ENCODE peak calls at places on chromosomes 6 and 20, in nine cellular contexts. W is activated CD4-positive, alpha-beta T cell treated with anti-CD3 and anti-CD28 coated beads for 24 hours; J is NCI-H1092; H is activated T-cell treated with anti-CD3 and anti-CD28 coated beads, Interleukin-2, amount 50 U/mL, for 4 hours; B is naive thymus-derived CD4-positive, alpha-beta T cell; P is cardiac muscle cell; L is heart right ventricle; S is T47D; Q is A549. K is an unnamed sample.

GRCh38 chr6:287500-287883 is 4.8 kb upstream of the DUSP22 start:
- DNase-seq in W (no peak), J (no peak), H (no peak), B (no peak), P (no peak), L (no peak), S (no peak), Q (no peak), K (no peak)

GRCh38 chr6:53813801-53814200 is 19.0 kb downstream of the LRRC1 start:
- DNase-seq in W (no peak), J (no peak), H (no peak), B (no peak), P (no peak), L (no peak), S (no peak), Q (no peak), K (no peak)

GRCh38 chr20:23049933-23050838 is 714 bp upstream of the THBD start:
- DNase-seq in W (no peak), J (no peak), H (no peak), B (no peak), P (peak; percentile 42), L (peak; percentile 65), S (peak; percentile 27), Q (peak; percentile 81), K (no peak)

GRCh38 chr6:110357696-110358535 is at the start of gene METTL24:
- DNase-seq in W (no peak), J (no peak), H (no peak), B (no peak), P (no peak), L (peak; percentile 20), S (no peak), Q (no peak), K (peak; percentile 26)

GRCh38 chr6:26459023-26459810 is 1.5 kb downstream of the BTN2A1 start:
- DNase-seq in W (no peak), J (no peak), H (no peak), B (no peak), P (no peak), L (no peak), S (no peak), Q (no peak), K (no peak)

GRCh38 chr6:88609973-88610372 is 353.4 kb downstream of the RNGTT start:
- DNase-seq in W (no peak), J (no peak), H (no peak), B (no peak), P (no peak), L (no peak), S (no peak), Q (no peak), K (no peak)

GRCh38 chr6:27630727-27631613 is 158.1 kb upstream of the ZNF184 start:
- DNase-seq in W (peak; percentile 57), J (peak; percentile 23), H (no peak), B (no peak), P (peak; percentile 68), L (no peak), S (no peak), Q (peak; percentile 88), K (peak; percentile 78)

GRCh38 chr20:16147916-16148315 is 425.3 kb downstream of the KIF16B start:
- DNase-seq in W (no peak), J (no peak), H (no peak), B (no peak), P (no peak), L (no peak), S (no peak), Q (no peak), K (no peak)

GRCh38 chr6:134534708-134535149 is 216.8 kb upstream of the SGK1 start:
- DNase-seq in W (no peak), J (no peak), H (no peak), B (peak; percentile 42), P (no peak), L (no peak), S (no peak), Q (no peak), K (no peak)

GRCh38 chr6:3592371-3592941 is 135.6 kb upstream of the SLC22A23 start:
- DNase-seq in W (no peak), J (no peak), H (no peak), B (no peak), P (peak; percentile 95), L (no peak), S (no peak), Q (peak; percentile 95), K (no peak)

GRCh38 chr6:117483645-117484016 is 1.2 kb downstream of the DCBLD1 start:
- DNase-seq in W (no peak), J (no peak), H (no peak), B (peak; percentile 11), P (peak; percentile 54), L (no peak), S (peak; percentile 25), Q (no peak), K (no peak)

GRCh38 chr6:39765508-39766065 is 26.6 kb upstream of the DAAM2 start:
- DNase-seq in W (no peak), J (no peak), H (no peak), B (no peak), P (no peak), L (no peak), S (peak; percentile 7), Q (no peak), K (no peak)

GRCh38 chr6:159252955-159253508 is 83.8 kb downstream of the FNDC1 start:
- DNase-seq in W (no peak), J (peak; percentile 43), H (no peak), B (peak; percentile 4), P (peak; percentile 75), L (no peak), S (peak; percentile 53), Q (peak; percentile 32), K (no peak)

GRCh38 chr6:160678744-160679401 is 14.8 kb upstream of the LPA start:
- DNase-seq in W (no peak), J (no peak), H (no peak), B (no peak), P (no peak), L (no peak), S (no peak), Q (no peak), K (no peak)

GRCh38 chr6:56709650-56710049 is 67.0 kb upstream of the DST start:
- DNase-seq in W (no peak), J (no peak), H (no peak), B (no peak), P (no peak), L (no peak), S (no peak), Q (no peak), K (no peak)

GRCh38 chr20:44810391-44811149 is at the start of gene RIMS4:
- DNase-seq in W (no peak), J (peak; percentile 33), H (no peak), B (no peak), P (peak; percentile 11), L (no peak), S (peak; percentile 45), Q (no peak), K (peak; percentile 9)

GRCh38 chr6:36917541-36918193 is 31.9 kb downstream of the C6orf89 start:
- DNase-seq in W (no peak), J (no peak), H (no peak), B (no peak), P (peak; percentile 41), L (no peak), S (no peak), Q (no peak), K (no peak)

GRCh38 chr6:149934249-149935156 is 7.3 kb upstream of the ULBP2 start:
- DNase-seq in W (peak; percentile 52), J (peak; percentile 45), H (peak; percentile 71), B (peak; percentile 74), P (peak; percentile 78), L (no peak), S (peak; percentile 79), Q (peak; percentile 65), K (peak; percentile 68)

GRCh38 chr6:11969092-11969491 is 43.0 kb upstream of the HIVEP1 start:
- DNase-seq in W (no peak), J (no peak), H (no peak), B (no peak), P (peak; percentile 91), L (no peak), S (no peak), Q (no peak), K (no peak)

GRCh38 chr20:22223251-22223650 is 361.1 kb downstream of the FOXA2 start:
- DNase-seq in W (no peak), J (no peak), H (no peak), B (no peak), P (no peak), L (no peak), S (peak; percentile 27), Q (no peak), K (no peak)

GRCh38 chr6:24537082-24537699 is 42.4 kb downstream of the ALDH5A1 start:
- DNase-seq in W (no peak), J (no peak), H (no peak), B (no peak), P (no peak), L (no peak), S (no peak), Q (no peak), K (no peak)

GRCh38 chr6:143513410-143513809 is 1.9 kb upstream of the FUCA2 start:
- DNase-seq in W (no peak), J (peak; percentile 74), H (peak; percentile 28), B (no peak), P (no peak), L (peak; percentile 25), S (peak; percentile 43), Q (peak; percentile 18), K (peak; percentile 54)

GRCh38 chr6:31462026-31462963 is 35.6 kb upstream of the MICB start:
- DNase-seq in W (no peak), J (no peak), H (no peak), B (no peak), P (no peak), L (no peak), S (no peak), Q (no peak), K (no peak)

GRCh38 chr6:139133272-139133671 is 1.6 kb upstream of the HECA start:
- DNase-seq in W (no peak), J (no peak), H (no peak), B (no peak), P (no peak), L (no peak), S (no peak), Q (no peak), K (no peak)

GRCh38 chr6:117591405-117591804 is 10.9 kb downstream of the GOPC start:
- DNase-seq in W (no peak), J (no peak), H (no peak), B (no peak), P (peak; percentile 24), L (no peak), S (no peak), Q (no peak), K (no peak)

GRCh38 chr20:52747736-52748135 is 224.4 kb upstream of the TSHZ2 start:
- DNase-seq in W (no peak), J (no peak), H (no peak), B (no peak), P (peak; percentile 59), L (no peak), S (peak; percentile 28), Q (peak; percentile 7), K (no peak)

GRCh38 chr6:147906361-147906760 is 397.9 kb downstream of the SAMD5 start:
- DNase-seq in W (no peak), J (no peak), H (no peak), B (no peak), P (no peak), L (no peak), S (no peak), Q (no peak), K (no peak)

GRCh38 chr6:161443868-161444267 is 170.0 kb upstream of the AGPAT4 start:
- DNase-seq in W (no peak), J (no peak), H (no peak), B (no peak), P (no peak), L (peak; percentile 40), S (peak; percentile 20), Q (no peak), K (no peak)

GRCh38 chr20:53011640-53012039 is 39.5 kb downstream of the TSHZ2 start:
- DNase-seq in W (no peak), J (no peak), H (no peak), B (no peak), P (no peak), L (no peak), S (no peak), Q (no peak), K (no peak)

GRCh38 chr6:74557236-74557635 is 648.6 kb downstream of the COL12A1 start:
- DNase-seq in W (no peak), J (no peak), H (no peak), B (no peak), P (no peak), L (no peak), S (no peak), Q (no peak), K (no peak)

GRCh38 chr6:6221829-6222535 is 98.5 kb downstream of the F13A1 start:
- DNase-seq in W (no peak), J (no peak), H (no peak), B (no peak), P (no peak), L (no peak), S (peak; percentile 6), Q (peak; percentile 11), K (peak; percentile 7)

K was measured in stimulated activated naive CD8-positive, alpha-beta T cell treated with anti-CD3 and anti-CD28 coated beads, Interleukin-15, Interleukin-2, amounts not matched to agents 100 U/mL and 50 U/mL, for 24 hours.